ENCODE peak calls at places on chromosomes 16 and 17, in five cellular contexts. One of them, this sample, is unnamed.

GRCh38 chr16:51276335-51276734 is 125.3 kb upstream of the SALL1 start:
- DNase-seq in heart left ventricle: no peak
- DNase-seq in osteoblast: no peak
- DNase-seq in MM.1S: no peak
- DNase-seq in fibroblast of lung: no peak
- DNase-seq in this sample: peak; percentile 6

GRCh38 chr17:7745748-7746470 is 28.4 kb downstream of the DNAH2 start:
- DNase-seq in heart left ventricle: no peak
- DNase-seq in osteoblast: peak; percentile 92
- DNase-seq in MM.1S: no peak
- DNase-seq in fibroblast of lung: peak; percentile 83
- DNase-seq in this sample: peak; percentile 91

GRCh38 chr16:31436221-31437045 is 6.2 kb downstream of the ZNF843 start:
- DNase-seq in heart left ventricle: no peak
- DNase-seq in osteoblast: no peak
- DNase-seq in MM.1S: no peak
- DNase-seq in fibroblast of lung: no peak
- DNase-seq in this sample: no peak

GRCh38 chr17:79065105-79065670 is 9.4 kb upstream of the ENGASE start:
- DNase-seq in heart left ventricle: no peak
- DNase-seq in osteoblast: peak; percentile 6
- DNase-seq in MM.1S: no peak
- DNase-seq in fibroblast of lung: peak; percentile 60
- DNase-seq in this sample: peak; percentile 58

GRCh38 chr17:28738680-28739384 is 5.0 kb upstream of the TRAF4 start:
- DNase-seq in heart left ventricle: no peak
- DNase-seq in osteoblast: peak; percentile 58
- DNase-seq in MM.1S: peak; percentile 40
- DNase-seq in fibroblast of lung: no peak
- DNase-seq in this sample: no peak

GRCh38 chr16:29306953-29307597 is 99.4 kb downstream of the NPIPB11 start:
- DNase-seq in heart left ventricle: no peak
- DNase-seq in osteoblast: peak; percentile 94
- DNase-seq in MM.1S: no peak
- DNase-seq in fibroblast of lung: peak; percentile 19
- DNase-seq in this sample: no peak

GRCh38 chr16:8167436-8167835 is 422.9 kb downstream of the TMEM114 start:
- DNase-seq in heart left ventricle: no peak
- DNase-seq in osteoblast: no peak
- DNase-seq in MM.1S: no peak
- DNase-seq in fibroblast of lung: no peak
- DNase-seq in this sample: no peak

GRCh38 chr16:12906271-12906670 is 4.9 kb downstream of the SHISA9 start:
- DNase-seq in heart left ventricle: no peak
- DNase-seq in osteoblast: no peak
- DNase-seq in MM.1S: no peak
- DNase-seq in fibroblast of lung: no peak
- DNase-seq in this sample: no peak

GRCh38 chr17:39602533-39603303 is 5.0 kb downstream of the NEUROD2 start:
- DNase-seq in heart left ventricle: no peak
- DNase-seq in osteoblast: peak; percentile 54
- DNase-seq in MM.1S: no peak
- DNase-seq in fibroblast of lung: no peak
- DNase-seq in this sample: no peak

GRCh38 chr16:46801428-46802049 is 29.4 kb downstream of the C16orf87 start:
- DNase-seq in heart left ventricle: no peak
- DNase-seq in osteoblast: peak; percentile 39
- DNase-seq in MM.1S: no peak
- DNase-seq in fibroblast of lung: peak; percentile 43
- DNase-seq in this sample: peak; percentile 27

GRCh38 chr16:56401482-56401881 is 23.9 kb downstream of the AMFR start:
- DNase-seq in heart left ventricle: no peak
- DNase-seq in osteoblast: no peak
- DNase-seq in MM.1S: no peak
- DNase-seq in fibroblast of lung: no peak
- DNase-seq in this sample: no peak

GRCh38 chr16:50121721-50122445 is 31.2 kb upstream of the TENT4B start:
- DNase-seq in heart left ventricle: no peak
- DNase-seq in osteoblast: no peak
- DNase-seq in MM.1S: peak; percentile 89
- DNase-seq in fibroblast of lung: no peak
- DNase-seq in this sample: no peak

GRCh38 chr17:71464241-71464640 is 656.6 kb upstream of the SOX9 start:
- DNase-seq in heart left ventricle: no peak
- DNase-seq in osteoblast: no peak
- DNase-seq in MM.1S: no peak
- DNase-seq in fibroblast of lung: no peak
- DNase-seq in this sample: no peak

GRCh38 chr17:37373530-37374159 is 2.1 kb upstream of the C17orf78 start:
- DNase-seq in heart left ventricle: no peak
- DNase-seq in osteoblast: peak; percentile 94
- DNase-seq in MM.1S: peak; percentile 86
- DNase-seq in fibroblast of lung: peak; percentile 88
- DNase-seq in this sample: peak; percentile 90

GRCh38 chr16:85211247-85211910 is 99.1 kb upstream of the CIBAR2 start:
- DNase-seq in heart left ventricle: no peak
- DNase-seq in osteoblast: peak; percentile 98
- DNase-seq in MM.1S: no peak
- DNase-seq in fibroblast of lung: peak; percentile 47
- DNase-seq in this sample: peak; percentile 82

GRCh38 chr17:59219992-59220327 is 351 bp upstream of the GDPD1 start:
- DNase-seq in heart left ventricle: no peak
- DNase-seq in osteoblast: peak; percentile 35
- DNase-seq in MM.1S: no peak
- DNase-seq in fibroblast of lung: no peak
- DNase-seq in this sample: no peak

GRCh38 chr16:88633684-88634140 is 4.7 kb upstream of the IL17C start:
- DNase-seq in heart left ventricle: peak; percentile 68
- DNase-seq in osteoblast: peak; percentile 94
- DNase-seq in MM.1S: peak; percentile 52
- DNase-seq in fibroblast of lung: no peak
- DNase-seq in this sample: peak; percentile 44

GRCh38 chr17:27526603-27527002 is 70.4 kb downstream of the KSR1 start:
- DNase-seq in heart left ventricle: no peak
- DNase-seq in osteoblast: no peak
- DNase-seq in MM.1S: no peak
- DNase-seq in fibroblast of lung: peak; percentile 51
- DNase-seq in this sample: peak; percentile 72

GRCh38 chr17:27531469-27531948 is 75.3 kb downstream of the KSR1 start:
- DNase-seq in heart left ventricle: no peak
- DNase-seq in osteoblast: no peak
- DNase-seq in MM.1S: no peak
- DNase-seq in fibroblast of lung: no peak
- DNase-seq in this sample: no peak

GRCh38 chr17:27532269-27533067 is 76.2 kb downstream of the KSR1 start:
- DNase-seq in heart left ventricle: no peak
- DNase-seq in osteoblast: no peak
- DNase-seq in MM.1S: no peak
- DNase-seq in fibroblast of lung: peak; percentile 97
- DNase-seq in this sample: peak; percentile 98

GRCh38 chr17:27530791-27531391 is 74.6 kb downstream of the KSR1 start:
- DNase-seq in heart left ventricle: no peak
- DNase-seq in osteoblast: no peak
- DNase-seq in MM.1S: no peak
- DNase-seq in fibroblast of lung: peak; percentile 69
- DNase-seq in this sample: peak; percentile 79

DNA sequence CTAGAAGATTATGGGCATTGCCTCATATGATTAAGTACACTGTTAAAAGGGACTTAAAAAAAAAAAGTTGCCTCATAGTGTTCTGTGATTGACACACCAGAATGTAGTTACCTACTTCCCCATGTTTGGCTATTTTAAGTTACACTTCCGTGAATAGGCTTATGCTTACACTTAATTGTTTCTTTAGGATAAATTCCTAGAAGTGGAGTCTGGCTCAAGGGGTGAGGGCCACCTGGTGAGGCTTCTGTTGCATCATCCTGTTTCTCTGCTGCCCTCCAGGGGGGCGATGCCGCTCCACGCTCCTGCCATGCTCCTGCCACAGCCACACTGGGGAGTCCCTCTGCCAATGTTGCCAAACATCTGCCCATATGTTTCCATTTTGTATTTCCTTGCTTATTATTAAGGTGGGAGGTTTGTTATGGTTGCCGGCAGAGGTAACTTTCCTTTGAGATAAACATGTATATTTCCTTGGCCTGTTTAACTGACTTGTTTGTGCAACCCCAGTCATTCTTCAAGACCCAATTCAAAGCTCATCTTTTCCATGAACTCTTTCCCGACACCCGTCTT is 73.1 kb downstream of the KSR1 start:
- DNase-seq in heart left ventricle: no peak
- DNase-seq in osteoblast: no peak
- DNase-seq in MM.1S: no peak
- DNase-seq in fibroblast of lung: peak; percentile 86
- DNase-seq in this sample: peak; percentile 89
- TF ChIP-seq CTCF in heart left ventricle: no peak
- TF ChIP-seq CTCF in osteoblast: no peak
- TF ChIP-seq CTCF in MM.1S: no peak
- TF ChIP-seq CTCF in fibroblast of lung: no peak
- TF ChIP-seq CTCF in this sample: peak; percentile 31

GRCh38 chr17:50347894-50348291 is 2.0 kb downstream of the XYLT2 start:
- DNase-seq in heart left ventricle: no peak
- DNase-seq in osteoblast: no peak
- DNase-seq in MM.1S: no peak
- DNase-seq in fibroblast of lung: no peak
- DNase-seq in this sample: no peak
- H3K4me3 ChIP-seq in heart left ventricle: no peak overlapping the region
- H3K4me3 ChIP-seq in osteoblast: peak overlapping the region; percentile 90
- H3K4me3 ChIP-seq in MM.1S: no peak overlapping the region
- H3K4me3 ChIP-seq in fibroblast of lung: peak overlapping the region; percentile 92
- H3K4me3 ChIP-seq in this sample: no peak overlapping the region

DNA sequence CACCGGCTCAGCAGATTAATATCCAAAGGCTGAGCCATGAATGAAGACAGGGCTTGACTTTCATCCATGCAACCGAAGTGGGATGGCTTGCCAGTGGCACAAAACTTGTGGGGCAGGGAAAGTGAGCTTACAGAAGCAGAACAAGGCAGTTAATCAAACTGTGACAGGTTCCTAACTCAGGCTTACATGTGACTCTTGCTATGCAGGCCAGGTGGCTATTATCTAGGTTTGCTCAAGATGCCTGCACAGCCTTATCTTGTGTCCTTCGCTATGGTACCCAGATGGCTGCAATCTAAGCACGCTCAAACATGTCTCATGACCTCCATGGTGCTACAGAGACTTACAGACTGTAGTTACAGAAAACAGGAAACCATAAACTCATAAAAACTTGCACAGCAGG is 8.6 kb upstream of the DNAH9 start:
- DNase-seq in heart left ventricle: no peak
- DNase-seq in osteoblast: no peak
- DNase-seq in MM.1S: no peak
- DNase-seq in fibroblast of lung: no peak
- DNase-seq in this sample: no peak
- TF ChIP-seq CTCF in heart left ventricle: no peak
- TF ChIP-seq CTCF in osteoblast: no peak
- TF ChIP-seq CTCF in MM.1S: no peak
- TF ChIP-seq CTCF in fibroblast of lung: no peak
- TF ChIP-seq CTCF in this sample: no peak

GRCh38 chr17:72519598-72519936 is 398.7 kb downstream of the SOX9 start:
- DNase-seq in heart left ventricle: no peak
- DNase-seq in osteoblast: no peak
- DNase-seq in MM.1S: no peak
- DNase-seq in fibroblast of lung: no peak
- DNase-seq in this sample: no peak
- H3K4me3 ChIP-seq in heart left ventricle: no peak overlapping the region
- H3K4me3 ChIP-seq in osteoblast: no peak overlapping the region
- H3K4me3 ChIP-seq in MM.1S: no peak overlapping the region
- H3K4me3 ChIP-seq in fibroblast of lung: no peak overlapping the region
- H3K4me3 ChIP-seq in this sample: no peak overlapping the region

GRCh38 chr16:48284772-48285409 is 37.6 kb upstream of the ABCC11 start:
- DNase-seq in heart left ventricle: no peak
- DNase-seq in osteoblast: no peak
- DNase-seq in MM.1S: peak; percentile 55
- DNase-seq in fibroblast of lung: no peak
- DNase-seq in this sample: no peak
- TF ChIP-seq CTCF in heart left ventricle: no peak
- TF ChIP-seq CTCF in osteoblast: no peak
- TF ChIP-seq CTCF in MM.1S: peak; percentile 8
- TF ChIP-seq CTCF in fibroblast of lung: no peak
- TF ChIP-seq CTCF in this sample: no peak

DNA sequence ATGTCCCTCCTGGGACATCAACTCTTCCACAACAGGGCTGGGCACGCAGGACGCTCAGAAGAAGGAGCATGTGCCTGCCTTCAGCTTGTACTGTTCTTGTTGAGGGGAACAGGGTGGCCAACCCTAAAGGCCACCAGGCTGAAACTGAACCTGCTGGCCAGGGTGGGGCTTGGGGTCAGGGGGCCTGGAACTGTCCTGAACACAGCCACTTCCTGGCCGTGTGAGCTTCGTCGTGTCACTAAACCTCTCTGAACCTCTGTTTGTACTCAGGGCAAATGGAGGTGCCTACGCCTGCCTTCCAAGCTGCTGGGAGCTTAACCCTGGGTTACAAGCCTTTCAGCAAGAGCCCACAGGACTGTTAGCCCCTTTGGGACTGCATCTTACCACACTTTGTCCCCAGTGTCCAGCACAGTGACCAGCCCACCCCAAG is 6.7 kb downstream of the ARHGAP27 start:
- DNase-seq in heart left ventricle: no peak
- DNase-seq in osteoblast: peak; percentile 14
- DNase-seq in MM.1S: no peak
- DNase-seq in fibroblast of lung: no peak
- DNase-seq in this sample: no peak
- H3K4me3 ChIP-seq in heart left ventricle: no peak overlapping the region
- H3K4me3 ChIP-seq in osteoblast: no peak overlapping the region
- H3K4me3 ChIP-seq in MM.1S: no peak overlapping the region
- H3K4me3 ChIP-seq in fibroblast of lung: no peak overlapping the region
- H3K4me3 ChIP-seq in this sample: no peak overlapping the region

GRCh38 chr17:80825471-80826345 is 165.9 kb upstream of the CHMP6 start:
- DNase-seq in heart left ventricle: peak; percentile 24
- DNase-seq in osteoblast: peak; percentile 86
- DNase-seq in MM.1S: no peak
- DNase-seq in fibroblast of lung: no peak
- DNase-seq in this sample: no peak

GRCh38 chr17:80826346-80826954 is 165.2 kb upstream of the CHMP6 start:
- DNase-seq in heart left ventricle: peak; percentile 57
- DNase-seq in osteoblast: peak; percentile 45
- DNase-seq in MM.1S: no peak
- DNase-seq in fibroblast of lung: no peak
- DNase-seq in this sample: no peak

GRCh38 chr17:80829166-80829813 is 162.4 kb upstream of the CHMP6 start:
- DNase-seq in heart left ventricle: peak; percentile 36
- DNase-seq in osteoblast: no peak
- DNase-seq in MM.1S: no peak
- DNase-seq in fibroblast of lung: no peak
- DNase-seq in this sample: no peak

GRCh38 chr17:80827646-80828643 is 163.7 kb upstream of the CHMP6 start:
- DNase-seq in heart left ventricle: peak; percentile 56
- DNase-seq in osteoblast: peak; percentile 74
- DNase-seq in MM.1S: no peak
- DNase-seq in fibroblast of lung: no peak
- DNase-seq in this sample: no peak

GRCh38 chr17:80826955-80827645 is 164.5 kb upstream of the CHMP6 start:
- DNase-seq in heart left ventricle: peak; percentile 61
- DNase-seq in osteoblast: peak; percentile 100
- DNase-seq in MM.1S: no peak
- DNase-seq in fibroblast of lung: peak; percentile 98
- DNase-seq in this sample: peak; percentile 92
- TF ChIP-seq CTCF in heart left ventricle: no peak
- TF ChIP-seq CTCF in osteoblast: peak; percentile 29
- TF ChIP-seq CTCF in MM.1S: no peak
- TF ChIP-seq CTCF in fibroblast of lung: no peak
- TF ChIP-seq CTCF in this sample: no peak